ENCODE peak calls at places on chromosomes 13 and 19, in seven cellular contexts. M is activated T-helper 9 cell treated with anti-CD3 and anti-CD28 coated beads, Interleukin-2, amount 50 U/mL, for 16 hours; N is Peyer's patch; I is GM03348; X is stimulated activated CD4-positive, alpha-beta T cell treated with anti-CD3 and anti-CD28 coated beads, TNF-alpha, amount 100 ng/mL, for 48 hours; O is transverse colon; Y is glutamatergic neuron. R is an unnamed sample.

GRCh38 chr19:51333836-51334460 is 8.0 kb downstream of the VSIG10L start:
- DNase-seq in M (no peak), N (no peak), I (no peak), X (no peak), O (no peak), Y (no peak), R (no peak)

GRCh38 chr19:47095707-47096704 is 17.6 kb downstream of the ZC3H4 start:
- DNase-seq in M (no peak), N (no peak), I (no peak), X (no peak), O (peak), Y (no peak), R (no peak)

GRCh38 chr19:50378863-50379236 is 2.6 kb downstream of the NR1H2 start:
- DNase-seq in M (no peak), N (no peak), I (no peak), X (no peak), O (no peak), Y (no peak), R (no peak)

GRCh38 chr19:6826281-6826920 is 53.9 kb downstream of the VAV1 start:
- DNase-seq in M (no peak), N (no peak), I (no peak), X (no peak), O (no peak), Y (no peak), R (no peak)

GRCh38 chr13:47175172-47175806 is 278.4 kb upstream of the HTR2A start:
- DNase-seq in M (no peak), N (no peak), I (peak), X (no peak), O (no peak), Y (no peak), R (no peak)

GRCh38 chr13:51955281-51955771 is 55.9 kb downstream of the ATP7B start:
- DNase-seq in M (no peak), N (no peak), I (no peak), X (no peak), O (peak), Y (no peak), R (no peak)

GRCh38 chr13:48214519-48215121 is 18.4 kb upstream of the ITM2B start:
- DNase-seq in M (no peak), N (no peak), I (no peak), X (no peak), O (no peak), Y (no peak), R (no peak)

GRCh38 chr13:30429721-30430694 is 7.7 kb downstream of the UBE2L5 start:
- DNase-seq in M (no peak), N (no peak), I (peak), X (peak), O (no peak), Y (no peak), R (no peak)

GRCh38 chr13:75469087-75469486 is 12.9 kb downstream of the TBC1D4 start:
- DNase-seq in M (no peak), N (no peak), I (no peak), X (no peak), O (no peak), Y (no peak), R (no peak)

GRCh38 chr13:78609464-78610205 is 6.3 kb upstream of the POU4F1 start:
- DNase-seq in M (no peak), N (no peak), I (peak), X (no peak), O (no peak), Y (peak), R (no peak)

R was measured in amygdala.